ENCODE peak calls at places on chromosomes 5 and 9, in ten cellular contexts. H, G, V, D, J, O, A, L, X and F are unnamed samples.

GRCh38 chr9:132042324-132042723 is 37.3 kb downstream of the MED27 start:
- DNase-seq in H (no peak), G (no peak), V (peak; percentile 19), D (no peak), J (no peak), O (peak; percentile 80), A (peak; percentile 96), L (no peak), X (no peak), F (no peak)

GRCh38 chr9:69004836-69005235 is 9.1 kb downstream of the PRKACG start:
- DNase-seq in H (no peak), G (no peak), V (no peak), D (no peak), J (no peak), O (no peak), A (peak; percentile 24), L (no peak), X (no peak), F (no peak)

GRCh38 chr9:121770415-121771273 is 119.2 kb downstream of the DAB2IP start:
- DNase-seq in H (no peak), G (no peak), V (no peak), D (no peak), J (no peak), O (peak; percentile 22), A (peak; percentile 81), L (no peak), X (no peak), F (no peak)

GRCh38 chr9:84969084-84969483 is 299.6 kb downstream of the NTRK2 start:
- DNase-seq in H (no peak), G (no peak), V (no peak), D (no peak), J (no peak), O (no peak), A (no peak), L (no peak), X (no peak), F (no peak)

GRCh38 chr5:57495285-57495684 is 12.7 kb upstream of the ACTBL2 start:
- DNase-seq in H (no peak), G (no peak), V (no peak), D (no peak), J (no peak), O (no peak), A (no peak), L (no peak), X (no peak), F (no peak)

GRCh38 chr9:104177003-104177611 is 83.0 kb downstream of the SMC2 start:
- DNase-seq in H (no peak), G (no peak), V (peak; percentile 26), D (no peak), J (peak; percentile 8), O (no peak), A (peak; percentile 4), L (no peak), X (no peak), F (no peak)

GRCh38 chr9:90726215-90726614 is 75.4 kb upstream of the SYK start:
- DNase-seq in H (no peak), G (no peak), V (peak; percentile 66), D (no peak), J (peak; percentile 19), O (no peak), A (no peak), L (no peak), X (no peak), F (no peak)

GRCh38 chr9:136787690-136788400 is 3.3 kb upstream of the TMEM141 start:
- DNase-seq in H (peak; percentile 56), G (no peak), V (peak; percentile 81), D (peak; percentile 65), J (peak; percentile 91), O (peak; percentile 58), A (peak; percentile 72), L (peak; percentile 52), X (peak; percentile 85), F (no peak)

GRCh38 chr5:10583663-10584572 is 20.0 kb downstream of the ANKRD33B start:
- DNase-seq in H (no peak), G (peak; percentile 49), V (no peak), D (no peak), J (no peak), O (no peak), A (no peak), L (no peak), X (no peak), F (no peak)

GRCh38 chr5:44807269-44807668 is 1.5 kb upstream of the MRPS30 start:
- DNase-seq in H (no peak), G (no peak), V (no peak), D (no peak), J (no peak), O (no peak), A (peak; percentile 35), L (no peak), X (no peak), F (no peak)

GRCh38 chr9:3848445-3849114 is 322.8 kb upstream of the RFX3 start:
- DNase-seq in H (no peak), G (no peak), V (peak; percentile 92), D (no peak), J (peak; percentile 90), O (peak; percentile 13), A (peak; percentile 39), L (peak; percentile 46), X (no peak), F (no peak)

GRCh38 chr5:173420108-173420507 is 91.9 kb upstream of the STC2 start:
- DNase-seq in H (no peak), G (no peak), V (no peak), D (peak; percentile 46), J (no peak), O (no peak), A (peak; percentile 61), L (no peak), X (no peak), F (no peak)

GRCh38 chr5:52725781-52726180 is 61.9 kb upstream of the ITGA1 start:
- DNase-seq in H (peak; percentile 24), G (no peak), V (no peak), D (no peak), J (no peak), O (no peak), A (no peak), L (no peak), X (no peak), F (no peak)

GRCh38 chr9:7578951-7579743 is 220.4 kb downstream of the DMAC1 start:
- DNase-seq in H (no peak), G (no peak), V (peak; percentile 13), D (no peak), J (peak; percentile 76), O (no peak), A (no peak), L (no peak), X (no peak), F (no peak)

GRCh38 chr5:35488786-35489185 is 128.9 kb upstream of the SPEF2 start:
- DNase-seq in H (no peak), G (no peak), V (no peak), D (no peak), J (no peak), O (no peak), A (no peak), L (no peak), X (no peak), F (no peak)

GRCh38 chr5:159965031-159965837 is 43.7 kb upstream of the TTC1 start:
- DNase-seq in H (peak; percentile 50), G (no peak), V (peak; percentile 75), D (peak; percentile 1), J (peak; percentile 86), O (peak; percentile 46), A (peak; percentile 80), L (peak; percentile 76), X (peak; percentile 31), F (no peak)

GRCh38 chr5:64654184-64654938 is 35.9 kb upstream of the SHISAL2B start:
- DNase-seq in H (no peak), G (no peak), V (no peak), D (no peak), J (no peak), O (no peak), A (no peak), L (no peak), X (no peak), F (no peak)

GRCh38 chr9:16809912-16810610 is 60.4 kb downstream of the BNC2 start:
- DNase-seq in H (no peak), G (no peak), V (peak; percentile 98), D (no peak), J (no peak), O (no peak), A (no peak), L (no peak), X (no peak), F (no peak)

GRCh38 chr5:124888050-124888506 is 141.6 kb upstream of the ZNF608 start:
- DNase-seq in H (no peak), G (no peak), V (peak; percentile 57), D (no peak), J (peak; percentile 30), O (no peak), A (no peak), L (peak; percentile 70), X (no peak), F (no peak)

GRCh38 chr5:82295959-82296557 is 17.9 kb upstream of the RPS23 start:
- DNase-seq in H (no peak), G (no peak), V (no peak), D (no peak), J (no peak), O (no peak), A (peak; percentile 11), L (no peak), X (no peak), F (no peak)

GRCh38 chr5:176985516-176985915 is 21.1 kb downstream of the UIMC1 start:
- DNase-seq in H (no peak), G (no peak), V (no peak), D (no peak), J (no peak), O (no peak), A (no peak), L (no peak), X (peak; percentile 7), F (no peak)

GRCh38 chr5:157006262-157006661 is 43.2 kb upstream of the TIMD4 start:
- DNase-seq in H (no peak), G (no peak), V (no peak), D (no peak), J (no peak), O (no peak), A (no peak), L (no peak), X (no peak), F (no peak)

GRCh38 chr5:149400304-149400703 is 21.2 kb upstream of the IL17B start:
- DNase-seq in H (no peak), G (no peak), V (peak; percentile 68), D (no peak), J (peak; percentile 57), O (no peak), A (no peak), L (no peak), X (no peak), F (no peak)

GRCh38 chr9:26856413-26857032 is 36.1 kb downstream of the CAAP1 start:
- DNase-seq in H (no peak), G (no peak), V (peak; percentile 82), D (no peak), J (peak; percentile 71), O (no peak), A (peak; percentile 56), L (peak; percentile 36), X (peak; percentile 15), F (no peak)

GRCh38 chr9:4038182-4038723 is 261.6 kb downstream of the GLIS3 start:
- DNase-seq in H (no peak), G (no peak), V (no peak), D (no peak), J (no peak), O (peak; percentile 1), A (peak; percentile 60), L (no peak), X (no peak), F (no peak)

GRCh38 chr5:68264024-68264956 is 48.7 kb downstream of the PIK3R1 start:
- DNase-seq in H (peak; percentile 35), G (no peak), V (no peak), D (no peak), J (no peak), O (no peak), A (peak; percentile 60), L (no peak), X (no peak), F (no peak)

GRCh38 chr9:84137968-84138367 is 157.4 kb downstream of the RMI1 start:
- DNase-seq in H (no peak), G (no peak), V (no peak), D (no peak), J (no peak), O (no peak), A (no peak), L (no peak), X (no peak), F (no peak)

GRCh38 chr9:125649826-125650225 is 57.2 kb downstream of the MAPKAP1 start:
- DNase-seq in H (no peak), G (no peak), V (no peak), D (no peak), J (no peak), O (no peak), A (peak; percentile 50), L (no peak), X (no peak), F (no peak)